ENCODE peak calls at places on chromosomes 1 and 21, in six cellular contexts. Z, N, W, T, L and I are unnamed samples.

GRCh38 chr1:34779526-34779925 is 1.5 kb upstream of the GJB3 start:
- DNase-seq in N (no peak), Z (no peak), L (no peak), T (no peak), W (no peak), I (no peak)

GRCh38 chr1:224626042-224626441 is 9.9 kb downstream of the CNIH3 start:
- DNase-seq in T (no peak), N (no peak), W (no peak), Z (peak; percentile 30), L (peak; percentile 64), I (peak; percentile 44)

GRCh38 chr1:33560680-33561079 is 88.2 kb downstream of the ZSCAN20 start:
- DNase-seq in N (no peak), L (no peak), T (no peak), Z (no peak), W (no peak), I (no peak)

GRCh38 chr1:201481761-201482493 is 12.9 kb upstream of the PHLDA3 start:
- DNase-seq in W (peak; percentile 79), N (peak; percentile 77), Z (no peak), T (peak; percentile 72), L (no peak), I (no peak)

GRCh38 chr21:45636459-45636858 is 7.1 kb upstream of the PCBP3 start:
- DNase-seq in N (no peak), Z (no peak), T (no peak), W (no peak), L (no peak), I (no peak)

GRCh38 chr1:47699492-47700220 is 261.8 kb downstream of the FOXD2 start:
- DNase-seq in N (no peak), Z (no peak), L (no peak), T (no peak), W (no peak), I (no peak)

GRCh38 chr1:170048515-170048914 is 26.0 kb downstream of the KIFAP3 start:
- DNase-seq in T (no peak), Z (no peak), L (no peak), W (no peak), N (no peak), I (no peak)

GRCh38 chr21:45317401-45318145 is 29.9 kb upstream of the POFUT2 start:
- DNase-seq in Z (no peak), W (no peak), T (no peak), L (peak; percentile 65), N (peak; percentile 1), I (peak; percentile 56)

GRCh38 chr1:167199656-167200055 is 21.0 kb upstream of the POU2F1 start:
- DNase-seq in T (no peak), Z (no peak), N (no peak), L (no peak), W (no peak), I (no peak)

GRCh38 chr1:49351744-49352143 is 575.1 kb upstream of the BEND5 start:
- DNase-seq in L (no peak), T (no peak), W (no peak), N (no peak), Z (no peak), I (no peak)

GRCh38 chr1:178055093-178055492 is 38.8 kb upstream of the RASAL2 start:
- DNase-seq in T (no peak), L (no peak), Z (no peak), N (no peak), W (no peak), I (no peak)

GRCh38 chr1:93965888-93966287 is 56.7 kb upstream of the GCLM start:
- DNase-seq in Z (no peak), T (no peak), W (no peak), N (no peak), L (no peak), I (no peak)

GRCh38 chr1:159854693-159855192 is 7.7 kb downstream of the VSIG8 start:
- DNase-seq in Z (peak; percentile 37), L (peak; percentile 58), T (peak; percentile 60), N (peak; percentile 60), W (peak; percentile 69), I (peak; percentile 39)

GRCh38 chr21:37172646-37173045 is 94.5 kb downstream of the VPS26C start:
- DNase-seq in W (no peak), N (no peak), L (no peak), T (no peak), Z (no peak), I (no peak)

GRCh38 chr1:158022554-158023278 is 29.3 kb downstream of the KIRREL1 start:
- DNase-seq in N (no peak), L (no peak), Z (no peak), T (peak; percentile 54), W (no peak), I (no peak)

GRCh38 chr1:57839488-57839887 is 415.6 kb upstream of the DAB1 start:
- DNase-seq in T (no peak), L (no peak), W (no peak), Z (no peak), N (no peak), I (no peak)

GRCh38 chr21:31157756-31158155 is 119.5 kb upstream of the KRTAP19-8 start:
- DNase-seq in Z (no peak), W (no peak), L (no peak), N (no peak), T (no peak), I (no peak)

GRCh38 chr1:41003640-41004220 is 17.8 kb downstream of the SLFNL1 start:
- DNase-seq in T (peak; percentile 100), W (peak; percentile 83), Z (peak; percentile 97), L (peak; percentile 100), N (peak; percentile 75), I (peak; percentile 93)

GRCh38 chr1:152170287-152170933 is 11.4 kb upstream of the RPTN start:
- DNase-seq in W (no peak), N (no peak), Z (no peak), T (no peak), L (no peak), I (no peak)

GRCh38 chr1:116205941-116206679 is 94.9 kb downstream of the MAB21L3 start:
- DNase-seq in W (no peak), Z (no peak), L (no peak), N (no peak), T (no peak), I (no peak)

GRCh38 chr1:21573971-21574458 is 64.8 kb downstream of the ALPL start:
- DNase-seq in N (no peak), W (peak; percentile 11), Z (peak; percentile 23), T (peak; percentile 53), L (peak; percentile 52), I (no peak)

GRCh38 chr1:170967042-170967910 is 31.9 kb downstream of the MROH9 start:
- DNase-seq in W (no peak), Z (peak; percentile 38), T (peak; percentile 24), N (no peak), L (no peak), I (peak; percentile 19)

GRCh38 chr1:26288311-26288941 is 8.5 kb downstream of the SH3BGRL3 start:
- DNase-seq in Z (no peak), L (no peak), W (peak; percentile 59), T (no peak), N (no peak), I (no peak)

GRCh38 chr1:171610385-171610784 is 11.7 kb upstream of the MYOCOS start:
- DNase-seq in N (no peak), L (no peak), Z (no peak), T (no peak), W (no peak), I (no peak)

GRCh38 chr1:86779308-86780191 is 75.2 kb downstream of the SH3GLB1 start:
- DNase-seq in W (no peak), Z (no peak), T (no peak), L (no peak), N (no peak), I (no peak)

GRCh38 chr21:46038871-46039397 is 57.4 kb downstream of the COL6A1 start:
- DNase-seq in T (peak; percentile 50), W (no peak), L (no peak), Z (peak; percentile 31), N (no peak), I (peak; percentile 33)

GRCh38 chr1:65554829-65555228 is 134.4 kb downstream of the LEPR start:
- DNase-seq in L (no peak), N (no peak), Z (no peak), W (no peak), T (no peak), I (no peak)

GRCh38 chr1:54325705-54326461 is 80.3 kb downstream of the SSBP3 start:
- DNase-seq in L (no peak), Z (no peak), N (no peak), W (no peak), T (no peak), I (no peak)

GRCh38 chr1:6891781-6892579 is 106.7 kb downstream of the CAMTA1 start:
- DNase-seq in N (no peak), Z (no peak), T (no peak), W (no peak), L (no peak), I (no peak)

GRCh38 chr1:36947384-36947783 is 86.9 kb downstream of the GRIK3 start:
- DNase-seq in W (no peak), N (no peak), Z (no peak), L (no peak), T (no peak), I (no peak)

GRCh38 chr1:87024936-87025537 is 110.6 kb downstream of the HS2ST1 start:
- DNase-seq in N (no peak), L (peak; percentile 4), Z (no peak), T (no peak), W (no peak), I (no peak)

GRCh38 chr1:31216016-31216415 is 23.7 kb downstream of the NKAIN1 start:
- DNase-seq in W (no peak), Z (no peak), L (no peak), T (peak; percentile 9), N (no peak), I (no peak)

GRCh38 chr1:172040466-172040865 is 199.2 kb downstream of the DNM3 start:
- DNase-seq in T (no peak), N (no peak), L (no peak), W (no peak), Z (peak; percentile 21), I (peak; percentile 22)

GRCh38 chr1:225137981-225138380 is 208.5 kb downstream of the DNAH14 start:
- DNase-seq in T (no peak), N (no peak), Z (no peak), W (no peak), L (no peak), I (no peak)

GRCh38 chr21:33396966-33397365 is 6.2 kb upstream of the IFNGR2 start:
- DNase-seq in W (no peak), N (no peak), L (no peak), Z (no peak), T (no peak), I (no peak)

GRCh38 chr21:35989185-35989735 is 71.1 kb downstream of the SETD4 start:
- DNase-seq in N (no peak), Z (no peak), W (no peak), L (peak; percentile 36), T (peak; percentile 59), I (no peak)

GRCh38 chr21:20790113-20790512 is 208.1 kb upstream of the NCAM2 start:
- DNase-seq in Z (no peak), T (no peak), W (no peak), N (no peak), L (peak; percentile 0), I (no peak)

GRCh38 chr1:89609781-89610456 is 23.0 kb upstream of the LRRC8C start:
- DNase-seq in W (peak; percentile 34), N (no peak), L (no peak), Z (no peak), T (no peak), I (no peak)

GRCh38 chr1:11845641-11846335 is 1.8 kb downstream of the NPPA start:
- DNase-seq in N (no peak), T (no peak), Z (no peak), W (no peak), L (no peak), I (no peak)